ENCODE peak calls at places on chromosomes 16 and 17, in ten cellular contexts. G, H, N, S, J, I, U, A, Y and L are unnamed samples.

GRCh38 chr17:66527335-66527734 is 224.9 kb downstream of the PRKCA start:
- DNase-seq in H (no peak), Y (no peak), J (no peak), A (no peak), I (no peak), G (peak), U (no peak), N (no peak), S (no peak), L (no peak)

GRCh38 chr16:50505115-50505514 is 43.1 kb upstream of the NKD1 start:
- DNase-seq in I (no peak), G (no peak), Y (no peak), S (no peak), J (no peak), N (no peak), U (no peak), A (no peak), H (no peak), L (no peak)

GRCh38 chr16:1135459-1135825 is 17.5 kb upstream of the CACNA1H start:
- DNase-seq in I (no peak), J (no peak), N (no peak), H (no peak), G (no peak), S (no peak), U (no peak), A (no peak), Y (no peak), L (no peak)

GRCh38 chr17:58312824-58313223 is 15.8 kb downstream of the TSPOAP1 start:
- DNase-seq in H (no peak), J (no peak), Y (no peak), A (no peak), S (no peak), U (no peak), I (no peak), N (peak), G (no peak), L (no peak)

GRCh38 chr17:691423-691822 is 23.2 kb downstream of the VPS53 start:
- DNase-seq in J (no peak), U (no peak), G (no peak), I (no peak), Y (no peak), N (no peak), A (peak), H (no peak), S (no peak), L (no peak)

GRCh38 chr17:81578038-81578441 is 25.9 kb upstream of the FAAP100 start:
- DNase-seq in U (no peak), I (no peak), G (no peak), Y (no peak), J (no peak), H (no peak), N (no peak), A (no peak), S (no peak), L (no peak)

GRCh38 chr17:57009737-57010445 is 32.0 kb downstream of the SCPEP1 start:
- DNase-seq in U (peak), H (peak), I (peak), S (peak), J (peak), N (peak), Y (peak), G (no peak), A (peak), L (peak)

GRCh38 chr17:2721603-2722002 is 10.0 kb upstream of the CLUH start:
- DNase-seq in J (no peak), I (no peak), H (no peak), G (no peak), Y (no peak), U (no peak), S (no peak), A (no peak), N (no peak), L (no peak)

GRCh38 chr17:77036841-77037381 is 103.9 kb upstream of the SEC14L1 start:
- DNase-seq in I (no peak), Y (no peak), G (peak), N (peak), U (peak), S (no peak), J (no peak), A (no peak), H (no peak), L (no peak)

GRCh38 chr16:17235147-17235817 is 235.5 kb downstream of the XYLT1 start:
- DNase-seq in J (no peak), A (no peak), U (no peak), I (no peak), S (no peak), N (no peak), H (no peak), G (no peak), Y (no peak), L (no peak)

GRCh38 chr16:86852135-86852534 is 273.8 kb downstream of the FOXL1 start:
- DNase-seq in A (no peak), U (no peak), S (no peak), G (no peak), H (no peak), I (no peak), N (no peak), Y (no peak), J (no peak), L (no peak)

GRCh38 chr17:17710728-17711541 is 29.7 kb downstream of the RAI1 start:
- DNase-seq in N (no peak), U (no peak), S (peak), Y (no peak), I (no peak), G (no peak), H (no peak), A (peak), J (no peak), L (no peak)

GRCh38 chr17:35242158-35242804 is 591 bp upstream of the SLFN5 start:
- DNase-seq in A (peak), Y (peak), H (peak), U (peak), G (no peak), J (peak), S (peak), N (peak), I (peak), L (peak)

GRCh38 chr17:76569607-76570279 is 15.9 kb downstream of the ST6GALNAC2 start:
- DNase-seq in J (no peak), H (no peak), S (no peak), I (no peak), A (no peak), Y (peak), U (no peak), G (peak), N (no peak), L (peak)